ENCODE peak calls at places on chromosomes 7 and 10, in eight cellular contexts. Q is astrocyte of the spinal cord, L is IMR-90, M is lung, W is kidney epithelial cell, I is progenitor cell of endocrine pancreas, F is WTC11, E is GM13976. R is an unnamed sample.

GRCh38 chr10:76329891-76330575 is 898.6 kb downstream of the LRMDA start:
- DNase-seq in Q (peak; percentile 54), F (no peak), L (peak; percentile 62), W (no peak), I (no peak), E (no peak), M (no peak), R (no peak)

GRCh38 chr7:1156782-1157535 is 3.0 kb downstream of the ZFAND2A start:
- DNase-seq in L (peak; percentile 52), W (peak; percentile 45), F (no peak), Q (peak; percentile 59), E (no peak), I (no peak), M (no peak), R (no peak)

GRCh38 chr10:131251146-131251541 is 60.4 kb downstream of the TCERG1L start:
- DNase-seq in L (no peak), I (no peak), Q (no peak), W (no peak), E (no peak), F (no peak), M (no peak), R (no peak)

GRCh38 chr7:148699024-148699771 is 495 bp downstream of the CUL1 start:
- DNase-seq in E (peak; percentile 70), W (no peak), L (peak; percentile 45), Q (peak; percentile 33), I (peak; percentile 30), M (peak; percentile 56), F (peak; percentile 59), R (peak; percentile 90)

GRCh38 chr7:139875821-139876241 is 46.8 kb downstream of the TBXAS1 start:
- DNase-seq in I (no peak), E (no peak), W (no peak), L (no peak), M (no peak), F (no peak), Q (no peak), R (no peak)

GRCh38 chr10:100364735-100365391 is 17.8 kb downstream of the SCD start:
- DNase-seq in W (peak; percentile 89), E (no peak), I (no peak), L (peak; percentile 60), M (peak; percentile 81), Q (peak; percentile 92), F (no peak), R (no peak)

GRCh38 chr10:78314651-78315050 is 281.0 kb downstream of the RPS24 start:
- DNase-seq in E (no peak), M (peak; percentile 2), I (no peak), F (no peak), W (no peak), L (no peak), Q (no peak), R (no peak)

GRCh38 chr7:7795736-7796135 is 77.3 kb upstream of the RPA3 start:
- DNase-seq in M (no peak), F (no peak), W (no peak), I (no peak), L (peak; percentile 79), E (no peak), Q (peak; percentile 85), R (no peak)

GRCh38 chr10:96413151-96413787 is 54.5 kb upstream of the OPALIN start:
- DNase-seq in L (no peak), W (no peak), E (no peak), M (peak; percentile 22), F (peak; percentile 66), Q (no peak), I (no peak), R (no peak)

GRCh38 chr10:128265596-128265995 is 139.4 kb upstream of the MKI67 start:
- DNase-seq in Q (no peak), L (no peak), E (no peak), I (no peak), W (no peak), F (no peak), M (no peak), R (no peak)

GRCh38 chr10:128268015-128268722 is 141.9 kb upstream of the MKI67 start:
- DNase-seq in M (no peak), F (peak; percentile 85), I (peak; percentile 57), Q (no peak), W (no peak), L (no peak), E (peak; percentile 62), R (no peak)

GRCh38 chr10:128267581-128267980 is 141.4 kb upstream of the MKI67 start:
- DNase-seq in M (no peak), W (no peak), Q (no peak), I (no peak), L (no peak), E (no peak), F (no peak), R (no peak)

DNA sequence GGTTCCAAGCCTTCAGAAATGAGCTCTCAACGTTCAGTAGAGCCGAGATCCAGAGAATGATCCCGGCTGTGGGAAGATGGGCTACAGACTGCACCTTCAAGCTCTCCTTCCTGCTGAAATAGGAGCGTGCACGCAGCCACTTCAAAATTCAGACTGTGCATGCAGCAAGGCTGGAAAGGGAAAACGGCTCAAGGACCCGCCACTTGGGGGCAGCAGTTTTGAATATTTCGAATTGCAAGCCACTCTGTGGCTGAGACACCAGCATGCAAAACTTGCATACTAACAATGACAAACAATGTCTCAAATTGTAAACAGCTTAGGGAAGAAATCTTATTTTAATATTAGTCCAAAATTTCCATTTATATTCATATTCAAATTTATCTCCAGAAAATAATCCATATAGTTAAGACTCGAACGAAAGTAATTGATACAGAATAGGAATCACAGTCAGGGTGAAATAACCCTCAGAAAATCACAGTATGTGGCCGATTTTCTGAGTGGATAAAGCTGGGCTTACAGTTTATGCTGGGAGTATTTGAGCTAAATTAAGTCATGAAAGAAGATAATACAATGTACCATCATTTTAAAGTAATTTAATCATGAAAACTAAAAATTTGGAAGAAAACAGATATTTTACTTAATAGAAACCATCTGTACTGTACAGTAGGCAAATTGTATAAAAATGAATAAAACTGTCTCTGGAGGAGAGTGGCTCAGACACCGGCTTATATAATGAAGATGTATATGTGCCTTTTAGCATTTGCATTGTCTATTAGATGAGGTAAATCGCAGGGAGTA is 137.9 kb upstream of the MKI67 start:
- DNase-seq in E (peak; percentile 51), I (peak; percentile 59), W (no peak), F (peak; percentile 83), L (peak; percentile 25), Q (peak; percentile 20), M (peak; percentile 73), R (no peak)
- TF ChIP-seq CTCF in E (peak; percentile 51), I (peak; percentile 72), W (peak; percentile 68), F (peak; percentile 23), L (peak; percentile 45), Q (peak; percentile 49), M (peak; percentile 20), R (peak; percentile 84)

GRCh38 chr7:38069052-38069451 is 109.0 kb upstream of the STARD3NL start:
- DNase-seq in Q (no peak), M (no peak), W (no peak), F (no peak), L (no peak), E (no peak), I (no peak), R (no peak)

GRCh38 chr7:38068461-38068860 is 109.6 kb upstream of the STARD3NL start:
- DNase-seq in E (no peak), I (no peak), W (no peak), L (no peak), Q (no peak), F (no peak), M (no peak), R (no peak)

GRCh38 chr7:38070718-38071117 is 107.3 kb upstream of the STARD3NL start:
- DNase-seq in M (no peak), Q (peak; percentile 22), F (peak; percentile 25), L (peak; percentile 0), I (no peak), W (no peak), E (no peak), R (no peak)
- TF ChIP-seq CTCF in M (no peak), Q (peak; percentile 50), F (peak; percentile 22), L (peak; percentile 23), I (peak; percentile 51), W (no peak), E (no peak), R (peak; percentile 69)

GRCh38 chr10:33897255-33897893 is 562.9 kb upstream of the NRP1 start:
- DNase-seq in E (no peak), L (peak; percentile 67), M (no peak), I (no peak), Q (peak; percentile 48), W (no peak), F (no peak), R (no peak)

GRCh38 chr10:33900591-33900990 is 566.1 kb upstream of the NRP1 start:
- DNase-seq in F (no peak), E (no peak), M (no peak), W (no peak), I (no peak), L (peak; percentile 42), Q (peak; percentile 72), R (no peak)

GRCh38 chr10:33899578-33900531 is 565.4 kb upstream of the NRP1 start:
- DNase-seq in E (no peak), L (peak; percentile 40), M (no peak), W (no peak), Q (peak; percentile 59), I (no peak), F (no peak), R (no peak)

GRCh38 chr10:33901166-33901565 is 566.7 kb upstream of the NRP1 start:
- DNase-seq in I (no peak), F (no peak), W (no peak), M (no peak), Q (peak; percentile 80), L (peak; percentile 92), E (no peak), R (no peak)
- TF ChIP-seq CTCF in I (no peak), F (no peak), W (no peak), M (no peak), Q (no peak), L (no peak), E (no peak), R (no peak)

GRCh38 chr7:132202541-132202940 is 373.7 kb downstream of the PLXNA4 start:
- DNase-seq in M (no peak), F (no peak), I (no peak), Q (no peak), E (no peak), W (no peak), L (no peak), R (peak; percentile 9)

GRCh38 chr7:132205515-132205914 is 370.8 kb downstream of the PLXNA4 start:
- DNase-seq in M (no peak), W (no peak), Q (no peak), L (no peak), F (no peak), I (no peak), E (no peak), R (no peak)

GRCh38 chr7:132199626-132200025 is 376.6 kb downstream of the PLXNA4 start:
- DNase-seq in W (no peak), M (no peak), I (no peak), Q (no peak), E (no peak), F (no peak), L (no peak), R (no peak)

GRCh38 chr7:132200141-132200540 is 376.1 kb downstream of the PLXNA4 start:
- DNase-seq in E (no peak), Q (no peak), F (no peak), M (no peak), L (no peak), I (no peak), W (no peak), R (no peak)

DNA sequence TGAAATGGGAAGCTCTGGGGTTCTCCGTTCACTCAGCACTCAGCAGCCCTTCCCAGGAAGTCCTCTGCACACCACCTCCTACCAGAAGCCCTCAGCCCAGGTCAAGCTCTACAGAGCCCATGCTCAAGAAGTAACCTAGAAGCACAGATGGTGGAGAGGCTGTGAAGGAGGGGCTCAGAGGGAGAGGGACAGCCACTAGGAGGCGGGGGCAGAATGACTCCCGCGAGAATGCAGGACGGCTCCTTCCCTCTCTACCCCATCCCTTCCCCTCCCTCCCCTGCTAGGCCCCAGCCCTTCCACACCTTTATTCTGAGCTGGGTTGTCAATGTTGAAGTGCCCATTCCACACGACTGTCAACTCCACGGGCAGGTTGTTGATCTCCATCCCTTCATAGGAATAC is 373.2 kb downstream of the PLXNA4 start:
- DNase-seq in M (no peak), Q (no peak), L (no peak), E (no peak), W (no peak), I (no peak), F (no peak), R (no peak)
- TF ChIP-seq CTCF in M (no peak), Q (no peak), L (no peak), E (no peak), W (no peak), I (no peak), F (no peak), R (no peak)